ENCODE peak calls at places on chromosome 5, in eight cellular contexts. I is mucosa of descending colon; K is CD8-positive, alpha-beta memory T cell; D is mammary epithelial cell; N is fibroblast of lung; Z is CD8-positive, alpha-beta T cell; A is astrocyte; L is tibial nerve. Y is an unnamed sample. For H3K36me3, the result is how much of the 10 kb centered on the place peaks cover.

GRCh38 chr5:144141581-144141980 is 28.9 kb downstream of the YIPF5 start:
- DNase-seq in D (peak), I (no peak), N (no peak), L (no peak), Z (no peak), A (no peak), K (no peak), Y (no peak)

GRCh38 chr5:141708016-141708415 is 26.0 kb upstream of the ARAP3 start:
- DNase-seq in K (no peak), I (no peak), L (no peak), D (no peak), N (no peak), A (no peak), Z (no peak), Y (no peak)

GRCh38 chr5:102670224-102670836 is 84.8 kb upstream of the PAM start:
- DNase-seq in N (no peak), K (no peak), I (no peak), L (no peak), A (no peak), D (peak), Z (no peak), Y (no peak)

GRCh38 chr5:18789216-18789615 is 1155.0 kb downstream of the TAF11L14 start:
- DNase-seq in I (no peak), N (no peak), Z (no peak), A (no peak), K (no peak), L (no peak), D (no peak), Y (no peak)

GRCh38 chr5:152464048-152464447 is 59.0 kb upstream of the NMUR2 start:
- DNase-seq in I (no peak), A (no peak), K (no peak), L (no peak), N (no peak), D (no peak), Z (no peak), Y (no peak)

GRCh38 chr5:82151622-82152021 is 126.5 kb downstream of the RPS23 start:
- DNase-seq in I (no peak), Z (no peak), L (no peak), D (peak), K (no peak), N (peak), A (no peak), Y (no peak)

GRCh38 chr5:171642894-171643293 is 142.7 kb upstream of the SMIM23 start:
- DNase-seq in K (no peak), Z (no peak), A (no peak), L (no peak), N (no peak), D (no peak), I (no peak), Y (no peak)

GRCh38 chr5:159052282-159053011 is 47.3 kb downstream of the EBF1 start:
- DNase-seq in K (no peak), N (no peak), L (no peak), D (no peak), A (peak), Z (no peak), I (no peak), Y (no peak)

GRCh38 chr5:135703026-135703550 is 124.3 kb upstream of the CXCL14 start:
- DNase-seq in A (no peak), D (peak), K (no peak), N (no peak), Z (no peak), L (no peak), I (no peak), Y (no peak)

GRCh38 chr5:150618588-150619281 is 21.7 kb upstream of the SYNPO start:
- DNase-seq in L (no peak), D (no peak), N (peak), K (no peak), I (peak), Z (no peak), A (peak), Y (no peak)

GRCh38 chr5:11672385-11673085 is 231.7 kb downstream of the CTNND2 start:
- DNase-seq in N (no peak), L (no peak), D (no peak), K (no peak), I (no peak), Z (no peak), A (no peak), Y (no peak)

DNA sequence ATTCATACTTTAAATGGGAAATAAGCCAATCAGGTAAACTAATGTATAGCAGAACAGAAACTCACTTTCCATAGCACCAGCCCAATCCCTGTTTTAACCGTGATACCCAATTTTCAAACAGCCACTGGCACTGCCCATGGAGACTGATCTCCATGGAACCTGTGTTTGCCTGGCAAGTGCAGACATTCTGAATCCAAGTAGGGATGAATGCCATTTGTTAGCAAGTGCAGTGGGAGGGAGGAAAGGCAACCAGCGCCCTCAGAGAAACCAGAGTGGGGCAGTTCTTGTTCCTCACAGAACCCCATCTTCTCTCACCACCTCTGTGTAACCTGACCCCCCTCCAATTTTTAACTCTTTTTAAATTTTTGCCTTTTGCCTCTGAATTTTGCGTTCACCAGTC is 229.0 kb downstream of the CTNND2 start:
- DNase-seq in Z (no peak), A (no peak), L (no peak), N (no peak), K (no peak), I (no peak), D (no peak), Y (no peak)
- H3K36me3 ChIP-seq in Z (under half), A (under half), L (under half), N (under half), K (under half), I (under half), D (under half), Y (under half)

GRCh38 chr5:96616801-96617200 is 45.4 kb upstream of the CAST start:
- DNase-seq in D (peak), I (peak), Z (no peak), A (no peak), K (no peak), L (no peak), N (no peak), Y (no peak)
- H3K36me3 ChIP-seq in D (under half), I (under half), Z (under half), A (under half), K (under half), L (under half), N (under half), Y (under half)

GRCh38 chr5:16913187-16913839 is 22.8 kb downstream of the MYO10 start:
- DNase-seq in D (peak), K (no peak), A (peak), I (no peak), N (no peak), L (no peak), Z (no peak), Y (no peak)
- H3K36me3 ChIP-seq in D (under half), K (under half), A (under half), I (under half), N (under half), L (under half), Z (under half), Y (under half)

GRCh38 chr5:177469061-177469628 is 4.3 kb downstream of the DBN1 start:
- DNase-seq in L (no peak), D (no peak), Z (no peak), I (peak), A (no peak), N (no peak), K (no peak), Y (no peak)
- H3K36me3 ChIP-seq in L (under half), D (under half), Z (under half), I (under half), A (under half), N (under half), K (under half), Y (under half)

GRCh38 chr5:126811515-126812198 is 34.7 kb downstream of the LMNB1 start:
- DNase-seq in K (no peak), Z (no peak), L (no peak), N (no peak), I (no peak), A (peak), D (peak), Y (no peak)

GRCh38 chr5:126812199-126812570 is 35.2 kb downstream of the LMNB1 start:
- DNase-seq in N (no peak), D (no peak), K (no peak), Z (no peak), L (no peak), I (no peak), A (peak), Y (no peak)

GRCh38 chr5:126814721-126815404 is 37.9 kb downstream of the LMNB1 start:
- DNase-seq in I (no peak), N (peak), K (no peak), D (no peak), A (peak), Z (no peak), L (no peak), Y (no peak)

GRCh38 chr5:126819253-126819652 is 42.3 kb downstream of the LMNB1 start:
- DNase-seq in L (no peak), K (no peak), N (no peak), I (no peak), Z (no peak), A (no peak), D (no peak), Y (no peak)

DNA sequence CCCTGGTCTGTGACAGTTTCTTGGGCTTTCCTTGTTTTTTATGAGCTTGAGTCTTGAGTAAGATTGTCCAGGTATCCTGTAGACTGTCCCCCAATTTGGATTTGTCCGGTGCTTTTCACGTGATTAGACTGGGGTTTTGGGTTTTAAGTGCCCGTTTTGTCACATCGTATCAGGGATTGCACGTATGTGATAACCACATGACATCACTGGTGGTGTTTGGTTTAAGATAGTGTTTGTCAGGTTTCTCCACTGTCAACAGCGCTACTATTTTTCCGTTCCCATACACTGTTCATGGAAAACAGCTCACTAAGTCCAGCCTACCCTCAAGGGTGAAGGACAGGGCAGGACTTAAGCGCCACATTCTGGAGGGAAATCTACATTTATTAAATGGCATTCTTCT is 39.7 kb downstream of the LMNB1 start:
- DNase-seq in I (no peak), L (no peak), N (no peak), D (no peak), Z (no peak), A (no peak), K (no peak), Y (no peak)
- H3K36me3 ChIP-seq in I (under half), L (under half), N (under half), D (under half), Z (under half), A (under half), K (under half), Y (under half)

DNA sequence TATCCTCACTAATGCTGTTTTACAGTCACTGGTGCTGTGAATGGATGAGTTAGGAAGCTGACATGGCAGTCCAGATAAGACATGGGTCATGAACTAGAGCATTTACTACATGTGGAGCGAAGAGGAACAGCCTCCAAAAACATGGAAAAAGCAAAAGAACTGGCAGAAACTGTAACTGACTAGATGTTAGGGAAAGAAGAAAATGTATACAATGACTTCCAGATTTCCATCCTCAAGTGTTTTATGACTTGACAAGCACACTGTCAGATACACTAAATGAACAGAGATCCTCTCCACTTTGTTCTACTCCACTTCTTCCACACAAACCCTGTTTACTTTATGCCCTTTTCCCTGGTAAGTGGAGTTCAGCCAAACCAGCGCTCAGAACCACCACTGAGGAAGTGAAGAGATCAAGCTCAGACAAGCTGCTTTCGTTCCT is 11.5 kb downstream of the HMGCS1 start:
- DNase-seq in D (no peak), L (no peak), K (no peak), N (peak), I (no peak), A (no peak), Z (no peak), Y (no peak)
- H3K36me3 ChIP-seq in D (half or more), L (under half), K (under half), N (under half), I (under half), A (under half), Z (under half), Y (under half)

GRCh38 chr5:147617711-147618110 is 107.8 kb upstream of the DPYSL3 start:
- DNase-seq in N (no peak), D (no peak), I (no peak), A (no peak), L (no peak), K (no peak), Z (no peak), Y (no peak)
- H3K36me3 ChIP-seq in N (under half), D (under half), I (under half), A (under half), L (under half), K (under half), Z (under half), Y (under half)